ENCODE peak calls at places on chromosome 21, in ten cellular contexts. K is suprapubic skin, W is breast epithelium, N is spleen, B is HCT116, C is SK-N-SH, A is K562, Y is stomach, R is HepG2, F is sigmoid colon. H is an unnamed sample.

GRCh38 chr21:16124397-16125130 is 394.8 kb downstream of the USP25 start:
- DNase-seq in K (no peak), W (no peak), N (no peak), B (no peak), C (no peak), A (no peak), Y (no peak), R (no peak), F (no peak), H (no peak)

GRCh38 chr21:35491114-35491513 is 442.0 kb upstream of the RUNX1 start:
- DNase-seq in K (no peak), W (no peak), N (no peak), B (no peak), C (no peak), A (no peak), Y (no peak), R (no peak), F (no peak), H (no peak)

GRCh38 chr21:39105341-39105765 is 77.9 kb downstream of the PSMG1 start:
- DNase-seq in K (no peak), W (no peak), N (no peak), B (no peak), C (no peak), A (no peak), Y (no peak), R (peak; percentile 76), F (no peak), H (peak; percentile 55)

GRCh38 chr21:43703068-43703880 is 15.7 kb upstream of the PDXK start:
- DNase-seq in K (no peak), W (no peak), N (peak; percentile 85), B (no peak), C (peak; percentile 48), A (peak; percentile 73), Y (peak; percentile 80), R (peak; percentile 57), F (no peak), H (peak; percentile 72)

GRCh38 chr21:41662161-41662560 is 104.7 kb downstream of the RIPK4 start:
- DNase-seq in K (no peak), W (no peak), N (peak; percentile 27), B (no peak), C (no peak), A (no peak), Y (no peak), R (no peak), F (no peak), H (no peak)

GRCh38 chr21:41673596-41674335 is 93.1 kb downstream of the RIPK4 start:
- DNase-seq in K (no peak), W (no peak), N (peak; percentile 25), B (no peak), C (no peak), A (no peak), Y (no peak), R (no peak), F (no peak), H (no peak)

GRCh38 chr21:46605759-46606426 is 1.0 kb upstream of the S100B start:
- DNase-seq in K (no peak), W (no peak), N (peak; percentile 90), B (no peak), C (no peak), A (no peak), Y (peak; percentile 45), R (no peak), F (no peak), H (peak; percentile 98)

GRCh38 chr21:30243691-30244090 is 27.8 kb upstream of the CLDN8 start:
- DNase-seq in K (no peak), W (no peak), N (no peak), B (no peak), C (no peak), A (no peak), Y (no peak), R (no peak), F (no peak), H (no peak)

GRCh38 chr21:15406791-15407190 is 323.0 kb upstream of the USP25 start:
- DNase-seq in K (no peak), W (no peak), N (no peak), B (no peak), C (no peak), A (no peak), Y (no peak), R (no peak), F (no peak), H (no peak)

GRCh38 chr21:28473530-28474225 is 519.0 kb downstream of the LTN1 start:
- DNase-seq in K (no peak), W (no peak), N (no peak), B (no peak), C (no peak), A (no peak), Y (no peak), R (no peak), F (no peak), H (no peak)

GRCh38 chr21:29849735-29850176 is 90.0 kb downstream of the GRIK1 start:
- DNase-seq in K (no peak), W (peak; percentile 21), N (no peak), B (no peak), C (peak; percentile 50), A (peak; percentile 88), Y (peak; percentile 35), R (peak; percentile 30), F (no peak), H (peak; percentile 66)

DNA sequence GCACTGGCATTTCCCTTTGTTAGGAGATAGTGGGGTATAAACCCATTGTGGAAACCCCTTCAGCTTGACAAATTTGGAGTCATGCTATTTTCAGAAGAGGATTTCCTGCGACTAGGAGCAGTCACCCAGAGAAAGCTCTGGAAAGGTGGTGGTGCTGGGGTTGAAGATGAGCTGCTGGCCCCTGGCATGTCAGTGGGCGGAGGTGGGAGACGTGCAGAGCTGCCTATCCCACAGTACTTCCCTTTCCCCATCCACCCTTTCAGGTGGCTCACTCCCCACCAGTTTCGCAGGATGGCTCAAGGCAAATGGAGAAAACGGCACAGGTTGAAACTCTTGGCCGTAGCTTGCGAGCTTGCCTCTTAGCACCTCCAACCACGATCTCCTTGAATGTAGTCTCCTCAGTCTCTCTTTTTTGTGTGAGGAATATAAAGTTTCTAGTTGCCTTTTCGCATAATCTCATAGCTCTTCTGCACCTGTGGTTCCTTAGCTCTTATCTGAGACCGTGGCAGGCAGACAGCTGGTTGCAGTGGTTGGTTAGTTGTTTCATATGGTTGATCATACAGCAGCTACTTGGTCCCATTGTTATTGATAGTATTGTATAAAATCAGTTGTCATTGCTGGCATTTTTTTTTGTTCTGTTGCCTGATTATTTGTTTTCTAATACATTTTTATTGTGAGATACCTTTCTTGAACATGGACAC is 48.2 kb downstream of the ADARB1 start:
- DNase-seq in K (no peak), W (no peak), N (no peak), B (no peak), C (no peak), A (no peak), Y (no peak), R (no peak), F (no peak), H (no peak)
- H3K27ac ChIP-seq in K (no peak overlapping the region), W (no peak overlapping the region), N (no peak overlapping the region), B (no peak overlapping the region), C (no peak overlapping the region), A (no peak overlapping the region), Y (no peak overlapping the region), R (no peak overlapping the region), F (no peak overlapping the region), H (no peak overlapping the region)

DNA sequence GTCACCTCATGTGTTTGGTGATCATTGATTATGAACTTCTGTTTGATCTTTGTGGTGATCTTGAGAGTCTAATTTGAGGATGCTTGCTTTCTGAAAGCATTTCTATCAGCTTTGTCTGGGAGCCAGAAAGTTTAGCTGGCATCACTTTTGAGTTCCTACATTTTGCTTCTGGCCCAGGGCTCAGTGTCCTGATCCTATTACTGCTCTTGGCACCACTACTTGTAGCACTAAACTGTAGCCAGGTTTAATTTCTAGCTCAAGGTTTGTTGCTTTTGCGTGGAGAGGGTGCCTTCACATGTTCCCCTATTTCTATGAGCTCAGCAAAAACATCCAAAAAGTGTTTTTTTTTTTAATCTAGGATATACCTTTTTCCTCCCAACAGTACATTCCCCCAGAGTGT is 9.3 kb downstream of the TTC3 start:
- DNase-seq in K (no peak), W (no peak), N (no peak), B (no peak), C (no peak), A (no peak), Y (no peak), R (no peak), F (no peak), H (no peak)
- TF ChIP-seq POLR2AphosphoS5 in K (no peak), W (no peak), N (no peak), B (no peak), C (no peak), A (no peak), Y (no peak), R (no peak), F (no peak), H (no peak)

GRCh38 chr21:44969965-44970755 is 30.3 kb downstream of the SLX9 start:
- DNase-seq in K (no peak), W (peak; percentile 53), N (peak; percentile 88), B (no peak), C (no peak), A (no peak), Y (no peak), R (no peak), F (peak; percentile 77), H (no peak)
- H3K27ac ChIP-seq in K (peak overlapping the region; percentile 55), W (no peak overlapping the region), N (peak overlapping the region; percentile 75), B (no peak overlapping the region), C (peak overlapping the region; percentile 44), A (no peak overlapping the region), Y (peak overlapping the region; percentile 81), R (no peak overlapping the region), F (peak overlapping the region; percentile 47), H (peak overlapping the region; percentile 95)

GRCh38 chr21:36692125-36692843 is 6.6 kb upstream of the SIM2 start:
- DNase-seq in K (no peak), W (no peak), N (no peak), B (no peak), C (no peak), A (no peak), Y (no peak), R (no peak), F (no peak), H (no peak)
- TF ChIP-seq POLR2AphosphoS5 in K (no peak), W (no peak), N (no peak), B (no peak), C (no peak), A (no peak), Y (no peak), R (no peak), F (peak; percentile 50), H (no peak)

DNA sequence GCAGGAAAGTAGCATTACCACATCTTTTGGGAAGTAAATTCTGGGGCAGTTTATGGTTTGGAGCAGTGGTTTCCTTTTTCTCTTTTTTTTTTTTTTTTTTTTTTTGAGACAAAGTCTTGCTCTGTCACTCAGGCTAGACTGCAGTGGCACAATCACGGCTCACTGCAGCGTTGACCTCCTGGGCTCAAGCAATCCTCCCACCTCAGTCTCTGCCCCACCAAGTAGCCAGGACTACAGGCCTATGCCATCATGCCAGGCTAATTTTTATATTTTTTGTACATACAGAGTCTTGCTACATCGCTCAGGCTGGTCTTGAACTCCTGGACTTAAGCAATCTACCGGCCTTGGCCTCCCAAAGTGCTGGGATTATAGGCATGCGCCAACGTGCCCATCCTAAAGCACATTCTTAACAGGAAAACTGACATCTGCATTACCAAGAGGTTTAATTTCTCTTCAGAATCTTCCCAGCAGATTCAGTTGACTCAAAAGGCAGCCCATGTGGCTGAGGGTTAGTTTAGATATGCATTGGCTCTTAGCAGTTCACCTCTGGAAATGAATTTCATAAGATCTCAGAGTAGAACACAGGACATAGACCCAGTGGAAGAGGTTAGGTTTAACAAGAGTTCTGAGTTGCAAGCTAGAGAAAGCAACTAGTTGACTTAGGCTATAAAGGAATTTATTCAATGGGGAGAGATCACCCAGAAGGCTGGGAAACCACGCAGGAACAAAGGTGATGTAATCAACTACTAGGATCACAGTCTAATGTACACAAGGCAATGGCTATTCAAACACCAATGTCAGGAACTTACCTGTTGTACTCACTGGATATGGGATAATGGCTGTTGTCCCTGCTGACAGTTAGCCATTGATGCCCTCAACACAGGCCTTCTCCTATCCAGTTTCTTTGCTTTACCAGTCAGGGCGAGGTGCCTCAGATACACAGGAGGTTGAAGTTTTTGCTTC is 32.7 kb downstream of the C21orf91 start:
- DNase-seq in K (no peak), W (no peak), N (peak; percentile 78), B (no peak), C (no peak), A (no peak), Y (no peak), R (peak; percentile 73), F (no peak), H (peak; percentile 25)
- H3K27ac ChIP-seq in K (no peak overlapping the region), W (no peak overlapping the region), N (peak overlapping the region; percentile 58), B (no peak overlapping the region), C (no peak overlapping the region), A (no peak overlapping the region), Y (no peak overlapping the region), R (no peak overlapping the region), F (no peak overlapping the region), H (peak overlapping the region; percentile 78)